ENCODE peak calls at places on chromosome 13, in five cellular contexts. K is neural crest cell; C is stimulated activated naive CD4-positive, alpha-beta T cell; E is activated T-cell treated with anti-CD3 and anti-CD28 coated beads for 1 hour; P is germinal center. X is an unnamed sample.

GRCh38 chr13:76991432-76991795 is 467 bp upstream of the CLN5 start:
- DNase-seq in K (no peak), C (no peak), E (peak), P (peak), X (no peak)

GRCh38 chr13:66264976-66265375 is 965.2 kb downstream of the PCDH9 start:
- DNase-seq in K (no peak), C (no peak), E (no peak), P (no peak), X (no peak)

GRCh38 chr13:75931116-75931515 is 295.0 kb downstream of the LMO7 start:
- DNase-seq in K (no peak), C (no peak), E (no peak), P (no peak), X (no peak)

GRCh38 chr13:98960331-98961203 is 17.3 kb downstream of the DOCK9 start:
- DNase-seq in K (no peak), C (no peak), E (no peak), P (no peak), X (no peak)

GRCh38 chr13:111327701-111328100 is 7.3 kb downstream of the TEX29 start:
- DNase-seq in K (no peak), C (no peak), E (no peak), P (no peak), X (no peak)

GRCh38 chr13:51225034-51225433 is 2.8 kb downstream of the FAM124A start:
- DNase-seq in K (no peak), C (no peak), E (no peak), P (no peak), X (no peak)

GRCh38 chr13:24692541-24692940 is 12.3 kb downstream of the ATP12A start:
- DNase-seq in K (no peak), C (no peak), E (no peak), P (no peak), X (no peak)

GRCh38 chr13:94435604-94436226 is 43.8 kb downstream of the DCT start:
- DNase-seq in K (no peak), C (peak), E (no peak), P (peak), X (no peak)

GRCh38 chr13:49454388-49455015 is 10.4 kb downstream of the SETDB2 start:
- DNase-seq in K (no peak), C (no peak), E (no peak), P (peak), X (no peak)

GRCh38 chr13:66402071-66402470 is 828.1 kb downstream of the PCDH9 start:
- DNase-seq in K (no peak), C (no peak), E (no peak), P (no peak), X (no peak)

GRCh38 chr13:37934339-37935191 is 65.0 kb upstream of the TRPC4 start:
- DNase-seq in K (no peak), C (no peak), E (no peak), P (no peak), X (no peak)

GRCh38 chr13:40814803-40815202 is 25.4 kb downstream of the SLC25A15 start:
- DNase-seq in K (no peak), C (no peak), E (no peak), P (no peak), X (no peak)

GRCh38 chr13:71879129-71879535 is 12.1 kb upstream of the DACH1 start:
- DNase-seq in K (no peak), C (no peak), E (no peak), P (no peak), X (peak)

GRCh38 chr13:113390874-113391497 is 27.1 kb upstream of the GRTP1 start:
- DNase-seq in K (no peak), C (no peak), E (no peak), P (no peak), X (no peak)

GRCh38 chr13:113009743-113010509 is 40.9 kb downstream of the MCF2L start:
- DNase-seq in K (no peak), C (no peak), E (no peak), P (no peak), X (no peak)

GRCh38 chr13:49669735-49670309 is 21.5 kb downstream of the EBPL start:
- DNase-seq in K (peak), C (no peak), E (no peak), P (no peak), X (peak)

GRCh38 chr13:53201454-53202225 is 173.0 kb downstream of the OLFM4 start:
- DNase-seq in K (peak), C (no peak), E (no peak), P (no peak), X (peak)

GRCh38 chr13:109698779-109699178 is 87.6 kb downstream of the IRS2 start:
- DNase-seq in K (no peak), C (no peak), E (no peak), P (no peak), X (no peak)

GRCh38 chr13:39913928-39914327 is 258.5 kb downstream of the COG6 start:
- DNase-seq in K (no peak), C (no peak), E (no peak), P (no peak), X (no peak)

GRCh38 chr13:57824121-57824520 is 192.6 kb downstream of the PCDH17 start:
- DNase-seq in K (no peak), C (no peak), E (no peak), P (no peak), X (no peak)

GRCh38 chr13:38630780-38631179 is 56.1 kb upstream of the FREM2 start:
- DNase-seq in K (no peak), C (no peak), E (no peak), P (no peak), X (no peak)

GRCh38 chr13:104571161-104571889 is 1505.1 kb upstream of the SLC10A2 start:
- DNase-seq in K (peak), C (no peak), E (no peak), P (no peak), X (peak)

GRCh38 chr13:91123456-91124127 is 223.9 kb upstream of the MIR17HG start:
- DNase-seq in K (no peak), C (no peak), E (no peak), P (no peak), X (peak)

GRCh38 chr13:42981853-42982252 is 10.2 kb downstream of the EPSTI1 start:
- DNase-seq in K (no peak), C (no peak), E (no peak), P (no peak), X (no peak)

X was measured in endothelial cell.